ENCODE peak calls at places on chromosome 12, in seven cellular contexts. L is HCEC 1CT, Y is right cardiac atrium, J is activated T-cell treated with anti-CD3 and anti-CD28 coated beads for 1 hour, R is pancreas, A is A549, U is MCF 10A. E is an unnamed sample.

GRCh38 chr12:58819945-58820344 is 100.4 kb downstream of the LRIG3 start:
- DNase-seq in L (no peak), Y (no peak), J (no peak), R (no peak), A (no peak), U (no peak), E (no peak)

GRCh38 chr12:121820056-121820455 is 16.2 kb downstream of the SETD1B start:
- DNase-seq in L (no peak), Y (no peak), J (no peak), R (no peak), A (no peak), U (no peak), E (no peak)

GRCh38 chr12:124684971-124685688 is 117.7 kb upstream of the NCOR2 start:
- DNase-seq in L (peak; percentile 39), Y (no peak), J (no peak), R (no peak), A (peak; percentile 43), U (peak; percentile 87), E (no peak)

GRCh38 chr12:49616533-49617219 is 6.7 kb upstream of the PRPF40B start:
- DNase-seq in L (no peak), Y (no peak), J (no peak), R (no peak), A (no peak), U (no peak), E (no peak)

GRCh38 chr12:53254816-53255545 is 13.1 kb upstream of the ESPL1 start:
- DNase-seq in L (no peak), Y (no peak), J (no peak), R (no peak), A (no peak), U (no peak), E (no peak)

GRCh38 chr12:14239935-14240872 is 125.3 kb upstream of the ATF7IP start:
- DNase-seq in L (no peak), Y (peak; percentile 57), J (no peak), R (peak; percentile 53), A (no peak), U (no peak), E (no peak)

GRCh38 chr12:13254311-13254710 is 57.8 kb downstream of the EMP1 start:
- DNase-seq in L (no peak), Y (no peak), J (no peak), R (no peak), A (no peak), U (no peak), E (no peak)

GRCh38 chr12:66668311-66668710 is 10.6 kb downstream of the GRIP1 start:
- DNase-seq in L (no peak), Y (no peak), J (no peak), R (peak; percentile 53), A (no peak), U (peak; percentile 48), E (no peak)

GRCh38 chr12:74957636-74958035 is 252.0 kb downstream of the KCNC2 start:
- DNase-seq in L (no peak), Y (no peak), J (no peak), R (no peak), A (no peak), U (no peak), E (no peak)

GRCh38 chr12:46517579-46517962 is 145.0 kb upstream of the SLC38A2 start:
- DNase-seq in L (no peak), Y (no peak), J (no peak), R (no peak), A (no peak), U (no peak), E (no peak)

GRCh38 chr12:113231275-113232231 is 10.3 kb downstream of the TPCN1 start:
- DNase-seq in L (peak; percentile 75), Y (no peak), J (no peak), R (no peak), A (no peak), U (peak; percentile 71), E (no peak)

GRCh38 chr12:47797432-47797831 is 22.3 kb downstream of the HDAC7 start:
- DNase-seq in L (no peak), Y (peak; percentile 50), J (no peak), R (no peak), A (no peak), U (no peak), E (no peak)

GRCh38 chr12:12870454-12870853 is 20.9 kb upstream of the GPRC5A start:
- DNase-seq in L (peak; percentile 100), Y (no peak), J (no peak), R (no peak), A (peak; percentile 81), U (peak; percentile 58), E (no peak)

GRCh38 chr12:116302200-116303075 is 24.9 kb upstream of the MED13L start:
- DNase-seq in L (no peak), Y (no peak), J (no peak), R (no peak), A (no peak), U (no peak), E (no peak)

GRCh38 chr12:575129-575502 is 88.1 kb downstream of the NINJ2 start:
- DNase-seq in L (no peak), Y (no peak), J (no peak), R (no peak), A (no peak), U (peak; percentile 38), E (no peak)

GRCh38 chr12:34396861-34397590 is 374.7 kb downstream of the ALG10 start:
- DNase-seq in L (no peak), Y (peak; percentile 24), J (no peak), R (peak; percentile 8), A (no peak), U (no peak), E (no peak)

GRCh38 chr12:54294152-54294913 is 6.5 kb downstream of the NFE2 start:
- DNase-seq in L (peak; percentile 35), Y (peak; percentile 71), J (peak; percentile 46), R (no peak), A (peak; percentile 83), U (peak; percentile 63), E (peak; percentile 42)

GRCh38 chr12:41802803-41803202 is 341.9 kb downstream of the GXYLT1 start:
- DNase-seq in L (no peak), Y (no peak), J (no peak), R (no peak), A (no peak), U (no peak), E (no peak)

GRCh38 chr12:121803861-121804416 is at the start of gene SETD1B:
- DNase-seq in L (peak; percentile 78), Y (peak; percentile 86), J (no peak), R (peak; percentile 74), A (no peak), U (peak; percentile 54), E (peak; percentile 74)

GRCh38 chr12:11661491-11662085 is 12.1 kb downstream of the ETV6 start:
- DNase-seq in L (no peak), Y (no peak), J (no peak), R (no peak), A (no peak), U (peak; percentile 42), E (no peak)